ENCODE peak calls at places on chromosomes 3 and 15, in six cellular contexts. F is naive thymus-derived CD8-positive, alpha-beta T cell; Y is AG08395; Q is AG09319; I is WTC11; J is tibial nerve. H is an unnamed sample.
A peak's percentile ranks its signal among the peaks of the same experiment; 100 is the strongest.

GRCh38 chr3:181886676-181887075 is 175.0 kb downstream of the SOX2 start:
- DNase-seq in Q (no peak), I (no peak), F (no peak), J (no peak), Y (no peak), H (no peak)

GRCh38 chr15:28900041-28900891 is 14.5 kb downstream of the APBA2 start:
- DNase-seq in Y (no peak), I (no peak), Q (no peak), F (no peak), J (no peak), H (no peak)

GRCh38 chr3:64011685-64012084 is 11.6 kb downstream of the PSMD6 start:
- DNase-seq in F (no peak), Q (peak; percentile 41), I (no peak), J (no peak), Y (peak; percentile 81), H (no peak)

GRCh38 chr15:38195191-38195901 is 57.3 kb upstream of the SPRED1 start:
- DNase-seq in I (no peak), Y (peak; percentile 42), J (no peak), F (no peak), Q (no peak), H (no peak)

GRCh38 chr15:64844576-64845140 is 2.9 kb downstream of the PLEKHO2 start:
- DNase-seq in I (no peak), Y (no peak), Q (no peak), F (peak; percentile 47), J (no peak), H (peak; percentile 22)

GRCh38 chr15:67833504-67834248 is 6.2 kb downstream of the RNU6-1 start:
- DNase-seq in J (no peak), Q (no peak), F (no peak), I (peak; percentile 84), Y (peak; percentile 43), H (no peak)

GRCh38 chr3:49769926-49770325 is 16.4 kb downstream of the IP6K1 start:
- DNase-seq in F (no peak), Q (no peak), I (no peak), Y (no peak), J (no peak), H (no peak)

GRCh38 chr15:41286665-41287333 is 45.6 kb downstream of the OIP5 start:
- DNase-seq in Q (no peak), I (no peak), J (no peak), Y (peak; percentile 29), F (no peak), H (no peak)

GRCh38 chr3:9553949-9554513 is 409 bp upstream of the LHFPL4 start:
- DNase-seq in J (no peak), I (peak; percentile 16), Y (no peak), F (no peak), Q (no peak), H (no peak)